ENCODE peak calls at places on chromosomes 7 and 10, in eight cellular contexts. One of them, this sample, is unnamed.

GRCh38 chr7:2123360-2123759 is 109.4 kb downstream of the MAD1L1 start:
- DNase-seq in M059J: no peak
- DNase-seq in fibroblast of lung: no peak
- DNase-seq in stimulated activated CD4-positive, alpha-beta T cell treated with anti-CD3 and anti-CD28 coated beads, Interleukin-1b, Interleukin-23, amount 100 ng/mL, for 4 hours: no peak
- DNase-seq in HCT116: no peak
- DNase-seq in EL: no peak
- DNase-seq in C1 segment of cervical spinal cord: no peak
- DNase-seq in small intestine: peak; percentile 13
- DNase-seq in this sample: no peak

GRCh38 chr7:73830872-73831655 is at the start of gene CLDN4:
- DNase-seq in C1 segment of cervical spinal cord: no peak
- DNase-seq in fibroblast of lung: no peak
- DNase-seq in HCT116: peak; percentile 93
- DNase-seq in small intestine: peak; percentile 99
- DNase-seq in stimulated activated CD4-positive, alpha-beta T cell treated with anti-CD3 and anti-CD28 coated beads, Interleukin-1b, Interleukin-23, amount 100 ng/mL, for 4 hours: no peak
- DNase-seq in EL: no peak
- DNase-seq in M059J: no peak
- DNase-seq in this sample: peak; percentile 91

GRCh38 chr10:11175823-11176243 is 158.2 kb downstream of the CELF2 start:
- DNase-seq in EL: no peak
- DNase-seq in HCT116: no peak
- DNase-seq in stimulated activated CD4-positive, alpha-beta T cell treated with anti-CD3 and anti-CD28 coated beads, Interleukin-1b, Interleukin-23, amount 100 ng/mL, for 4 hours: no peak
- DNase-seq in small intestine: peak; percentile 23
- DNase-seq in M059J: no peak
- DNase-seq in fibroblast of lung: no peak
- DNase-seq in C1 segment of cervical spinal cord: no peak
- DNase-seq in this sample: no peak

GRCh38 chr10:22700489-22700888 is 13.9 kb downstream of the PIP4K2A start:
- DNase-seq in small intestine: no peak
- DNase-seq in HCT116: no peak
- DNase-seq in fibroblast of lung: no peak
- DNase-seq in M059J: no peak
- DNase-seq in EL: no peak
- DNase-seq in C1 segment of cervical spinal cord: no peak
- DNase-seq in stimulated activated CD4-positive, alpha-beta T cell treated with anti-CD3 and anti-CD28 coated beads, Interleukin-1b, Interleukin-23, amount 100 ng/mL, for 4 hours: no peak
- DNase-seq in this sample: no peak

GRCh38 chr10:104441601-104442000 is 88.0 kb downstream of the CFAP58 start:
- DNase-seq in M059J: peak; percentile 96
- DNase-seq in fibroblast of lung: peak; percentile 99
- DNase-seq in small intestine: no peak
- DNase-seq in C1 segment of cervical spinal cord: no peak
- DNase-seq in stimulated activated CD4-positive, alpha-beta T cell treated with anti-CD3 and anti-CD28 coated beads, Interleukin-1b, Interleukin-23, amount 100 ng/mL, for 4 hours: no peak
- DNase-seq in EL: peak; percentile 95
- DNase-seq in HCT116: no peak
- DNase-seq in this sample: peak; percentile 80

GRCh38 chr10:6212266-6212640 is 9.5 kb downstream of the PFKFB3 start:
- DNase-seq in M059J: no peak
- DNase-seq in EL: no peak
- DNase-seq in stimulated activated CD4-positive, alpha-beta T cell treated with anti-CD3 and anti-CD28 coated beads, Interleukin-1b, Interleukin-23, amount 100 ng/mL, for 4 hours: no peak
- DNase-seq in HCT116: no peak
- DNase-seq in fibroblast of lung: no peak
- DNase-seq in small intestine: no peak
- DNase-seq in C1 segment of cervical spinal cord: no peak
- DNase-seq in this sample: no peak

GRCh38 chr7:156985101-156985967 is 25.1 kb downstream of the MNX1 start:
- DNase-seq in small intestine: no peak
- DNase-seq in EL: no peak
- DNase-seq in C1 segment of cervical spinal cord: no peak
- DNase-seq in fibroblast of lung: no peak
- DNase-seq in HCT116: no peak
- DNase-seq in M059J: no peak
- DNase-seq in stimulated activated CD4-positive, alpha-beta T cell treated with anti-CD3 and anti-CD28 coated beads, Interleukin-1b, Interleukin-23, amount 100 ng/mL, for 4 hours: no peak
- DNase-seq in this sample: no peak

GRCh38 chr7:75847707-75848106 is 31.1 kb upstream of the RHBDD2 start:
- DNase-seq in small intestine: no peak
- DNase-seq in EL: no peak
- DNase-seq in fibroblast of lung: no peak
- DNase-seq in C1 segment of cervical spinal cord: no peak
- DNase-seq in stimulated activated CD4-positive, alpha-beta T cell treated with anti-CD3 and anti-CD28 coated beads, Interleukin-1b, Interleukin-23, amount 100 ng/mL, for 4 hours: no peak
- DNase-seq in HCT116: no peak
- DNase-seq in M059J: no peak
- DNase-seq in this sample: no peak

GRCh38 chr10:86399514-86399878 is 32.9 kb upstream of the GRID1 start:
- DNase-seq in fibroblast of lung: no peak
- DNase-seq in C1 segment of cervical spinal cord: no peak
- DNase-seq in small intestine: no peak
- DNase-seq in stimulated activated CD4-positive, alpha-beta T cell treated with anti-CD3 and anti-CD28 coated beads, Interleukin-1b, Interleukin-23, amount 100 ng/mL, for 4 hours: no peak
- DNase-seq in M059J: no peak
- DNase-seq in HCT116: no peak
- DNase-seq in EL: no peak
- DNase-seq in this sample: no peak

GRCh38 chr10:88337134-88337533 is 246.0 kb downstream of the RNLS start:
- DNase-seq in small intestine: no peak
- DNase-seq in HCT116: no peak
- DNase-seq in C1 segment of cervical spinal cord: no peak
- DNase-seq in fibroblast of lung: no peak
- DNase-seq in M059J: no peak
- DNase-seq in stimulated activated CD4-positive, alpha-beta T cell treated with anti-CD3 and anti-CD28 coated beads, Interleukin-1b, Interleukin-23, amount 100 ng/mL, for 4 hours: no peak
- DNase-seq in EL: no peak
- DNase-seq in this sample: no peak

GRCh38 chr10:25875555-25876165 is 58.4 kb upstream of the MYO3A start:
- DNase-seq in EL: peak; percentile 58
- DNase-seq in C1 segment of cervical spinal cord: no peak
- DNase-seq in small intestine: peak; percentile 67
- DNase-seq in M059J: peak; percentile 59
- DNase-seq in fibroblast of lung: peak; percentile 55
- DNase-seq in stimulated activated CD4-positive, alpha-beta T cell treated with anti-CD3 and anti-CD28 coated beads, Interleukin-1b, Interleukin-23, amount 100 ng/mL, for 4 hours: peak; percentile 53
- DNase-seq in HCT116: peak; percentile 57
- DNase-seq in this sample: peak; percentile 73

GRCh38 chr7:48188776-48189520 is 17.7 kb downstream of the ABCA13 start:
- DNase-seq in fibroblast of lung: peak; percentile 64
- DNase-seq in EL: no peak
- DNase-seq in M059J: no peak
- DNase-seq in HCT116: no peak
- DNase-seq in small intestine: no peak
- DNase-seq in stimulated activated CD4-positive, alpha-beta T cell treated with anti-CD3 and anti-CD28 coated beads, Interleukin-1b, Interleukin-23, amount 100 ng/mL, for 4 hours: no peak
- DNase-seq in C1 segment of cervical spinal cord: no peak
- DNase-seq in this sample: no peak

GRCh38 chr10:81116201-81116600 is 578.5 kb downstream of the SH2D4B start:
- DNase-seq in stimulated activated CD4-positive, alpha-beta T cell treated with anti-CD3 and anti-CD28 coated beads, Interleukin-1b, Interleukin-23, amount 100 ng/mL, for 4 hours: no peak
- DNase-seq in C1 segment of cervical spinal cord: no peak
- DNase-seq in M059J: peak; percentile 28
- DNase-seq in EL: no peak
- DNase-seq in fibroblast of lung: no peak
- DNase-seq in HCT116: no peak
- DNase-seq in small intestine: no peak
- DNase-seq in this sample: peak; percentile 36

GRCh38 chr10:133144771-133145170 is 15.2 kb upstream of the KNDC1 start:
- DNase-seq in fibroblast of lung: no peak
- DNase-seq in HCT116: no peak
- DNase-seq in stimulated activated CD4-positive, alpha-beta T cell treated with anti-CD3 and anti-CD28 coated beads, Interleukin-1b, Interleukin-23, amount 100 ng/mL, for 4 hours: no peak
- DNase-seq in small intestine: no peak
- DNase-seq in M059J: no peak
- DNase-seq in EL: no peak
- DNase-seq in C1 segment of cervical spinal cord: no peak
- DNase-seq in this sample: no peak

GRCh38 chr10:124168991-124169826 is 75.8 kb upstream of the CHST15 start:
- DNase-seq in EL: no peak
- DNase-seq in C1 segment of cervical spinal cord: no peak
- DNase-seq in small intestine: no peak
- DNase-seq in stimulated activated CD4-positive, alpha-beta T cell treated with anti-CD3 and anti-CD28 coated beads, Interleukin-1b, Interleukin-23, amount 100 ng/mL, for 4 hours: no peak
- DNase-seq in M059J: no peak
- DNase-seq in fibroblast of lung: no peak
- DNase-seq in HCT116: no peak
- DNase-seq in this sample: no peak

GRCh38 chr7:29639887-29640600 is 76.4 kb downstream of the PRR15 start:
- DNase-seq in C1 segment of cervical spinal cord: no peak
- DNase-seq in EL: no peak
- DNase-seq in HCT116: no peak
- DNase-seq in M059J: no peak
- DNase-seq in fibroblast of lung: no peak
- DNase-seq in small intestine: no peak
- DNase-seq in stimulated activated CD4-positive, alpha-beta T cell treated with anti-CD3 and anti-CD28 coated beads, Interleukin-1b, Interleukin-23, amount 100 ng/mL, for 4 hours: no peak
- DNase-seq in this sample: peak; percentile 19

GRCh38 chr7:158348446-158348845 is 239.2 kb downstream of the PTPRN2 start:
- DNase-seq in small intestine: no peak
- DNase-seq in fibroblast of lung: no peak
- DNase-seq in M059J: no peak
- DNase-seq in stimulated activated CD4-positive, alpha-beta T cell treated with anti-CD3 and anti-CD28 coated beads, Interleukin-1b, Interleukin-23, amount 100 ng/mL, for 4 hours: no peak
- DNase-seq in HCT116: no peak
- DNase-seq in EL: no peak
- DNase-seq in C1 segment of cervical spinal cord: no peak
- DNase-seq in this sample: no peak

GRCh38 chr7:77729574-77730348 is 33.5 kb downstream of the RSBN1L start:
- DNase-seq in C1 segment of cervical spinal cord: no peak
- DNase-seq in fibroblast of lung: peak; percentile 43
- DNase-seq in M059J: no peak
- DNase-seq in stimulated activated CD4-positive, alpha-beta T cell treated with anti-CD3 and anti-CD28 coated beads, Interleukin-1b, Interleukin-23, amount 100 ng/mL, for 4 hours: no peak
- DNase-seq in small intestine: no peak
- DNase-seq in EL: peak; percentile 12
- DNase-seq in HCT116: no peak
- DNase-seq in this sample: no peak

GRCh38 chr7:127258111-127258510 is 5.4 kb upstream of the GRM8 start:
- DNase-seq in small intestine: no peak
- DNase-seq in stimulated activated CD4-positive, alpha-beta T cell treated with anti-CD3 and anti-CD28 coated beads, Interleukin-1b, Interleukin-23, amount 100 ng/mL, for 4 hours: no peak
- DNase-seq in EL: no peak
- DNase-seq in fibroblast of lung: no peak
- DNase-seq in M059J: no peak
- DNase-seq in HCT116: no peak
- DNase-seq in C1 segment of cervical spinal cord: no peak
- DNase-seq in this sample: no peak

GRCh38 chr10:98417481-98417959 is 2.5 kb upstream of the PYROXD2 start:
- DNase-seq in M059J: no peak
- DNase-seq in small intestine: no peak
- DNase-seq in HCT116: no peak
- DNase-seq in C1 segment of cervical spinal cord: no peak
- DNase-seq in EL: no peak
- DNase-seq in stimulated activated CD4-positive, alpha-beta T cell treated with anti-CD3 and anti-CD28 coated beads, Interleukin-1b, Interleukin-23, amount 100 ng/mL, for 4 hours: no peak
- DNase-seq in fibroblast of lung: no peak
- DNase-seq in this sample: no peak

GRCh38 chr7:148712610-148713330 is 14.1 kb downstream of the CUL1 start:
- DNase-seq in C1 segment of cervical spinal cord: no peak
- DNase-seq in M059J: no peak
- DNase-seq in stimulated activated CD4-positive, alpha-beta T cell treated with anti-CD3 and anti-CD28 coated beads, Interleukin-1b, Interleukin-23, amount 100 ng/mL, for 4 hours: no peak
- DNase-seq in small intestine: no peak
- DNase-seq in EL: no peak
- DNase-seq in HCT116: no peak
- DNase-seq in fibroblast of lung: peak; percentile 52
- DNase-seq in this sample: peak; percentile 38

GRCh38 chr10:3783313-3783689 is 1.7 kb downstream of the KLF6 start:
- DNase-seq in small intestine: peak; percentile 60
- DNase-seq in EL: peak; percentile 86
- DNase-seq in HCT116: no peak
- DNase-seq in C1 segment of cervical spinal cord: peak; percentile 77
- DNase-seq in M059J: peak; percentile 68
- DNase-seq in fibroblast of lung: peak; percentile 84
- DNase-seq in stimulated activated CD4-positive, alpha-beta T cell treated with anti-CD3 and anti-CD28 coated beads, Interleukin-1b, Interleukin-23, amount 100 ng/mL, for 4 hours: peak; percentile 59
- DNase-seq in this sample: peak; percentile 44

GRCh38 chr7:44965937-44966730 is 12.7 kb downstream of the MYO1G start:
- DNase-seq in small intestine: no peak
- DNase-seq in EL: no peak
- DNase-seq in C1 segment of cervical spinal cord: no peak
- DNase-seq in stimulated activated CD4-positive, alpha-beta T cell treated with anti-CD3 and anti-CD28 coated beads, Interleukin-1b, Interleukin-23, amount 100 ng/mL, for 4 hours: no peak
- DNase-seq in M059J: no peak
- DNase-seq in HCT116: no peak
- DNase-seq in fibroblast of lung: no peak
- DNase-seq in this sample: no peak

GRCh38 chr7:121397832-121398231 is 1.7 kb upstream of the FAM3C start:
- DNase-seq in fibroblast of lung: no peak
- DNase-seq in M059J: no peak
- DNase-seq in stimulated activated CD4-positive, alpha-beta T cell treated with anti-CD3 and anti-CD28 coated beads, Interleukin-1b, Interleukin-23, amount 100 ng/mL, for 4 hours: no peak
- DNase-seq in small intestine: peak; percentile 80
- DNase-seq in EL: no peak
- DNase-seq in C1 segment of cervical spinal cord: no peak
- DNase-seq in HCT116: no peak
- DNase-seq in this sample: no peak

GRCh38 chr10:95303535-95303934 is 12.7 kb upstream of the PDLIM1 start:
- DNase-seq in HCT116: no peak
- DNase-seq in C1 segment of cervical spinal cord: no peak
- DNase-seq in stimulated activated CD4-positive, alpha-beta T cell treated with anti-CD3 and anti-CD28 coated beads, Interleukin-1b, Interleukin-23, amount 100 ng/mL, for 4 hours: no peak
- DNase-seq in small intestine: no peak
- DNase-seq in EL: peak; percentile 30
- DNase-seq in fibroblast of lung: peak; percentile 49
- DNase-seq in M059J: no peak
- DNase-seq in this sample: no peak

GRCh38 chr10:55500931-55501559 is 700.0 kb upstream of the PCDH15 start:
- DNase-seq in EL: no peak
- DNase-seq in C1 segment of cervical spinal cord: no peak
- DNase-seq in fibroblast of lung: peak; percentile 21
- DNase-seq in M059J: peak; percentile 1
- DNase-seq in HCT116: no peak
- DNase-seq in stimulated activated CD4-positive, alpha-beta T cell treated with anti-CD3 and anti-CD28 coated beads, Interleukin-1b, Interleukin-23, amount 100 ng/mL, for 4 hours: no peak
- DNase-seq in small intestine: peak; percentile 31
- DNase-seq in this sample: peak; percentile 55

GRCh38 chr7:1403844-1404404 is 55.3 kb downstream of the MICALL2 start:
- DNase-seq in M059J: peak; percentile 73
- DNase-seq in C1 segment of cervical spinal cord: no peak
- DNase-seq in HCT116: no peak
- DNase-seq in EL: peak; percentile 54
- DNase-seq in stimulated activated CD4-positive, alpha-beta T cell treated with anti-CD3 and anti-CD28 coated beads, Interleukin-1b, Interleukin-23, amount 100 ng/mL, for 4 hours: no peak
- DNase-seq in fibroblast of lung: peak; percentile 76
- DNase-seq in small intestine: no peak
- DNase-seq in this sample: no peak

GRCh38 chr7:88254721-88255120 is 34.9 kb upstream of the SRI start:
- DNase-seq in EL: peak; percentile 72
- DNase-seq in small intestine: no peak
- DNase-seq in M059J: peak; percentile 85
- DNase-seq in C1 segment of cervical spinal cord: no peak
- DNase-seq in stimulated activated CD4-positive, alpha-beta T cell treated with anti-CD3 and anti-CD28 coated beads, Interleukin-1b, Interleukin-23, amount 100 ng/mL, for 4 hours: no peak
- DNase-seq in fibroblast of lung: peak; percentile 43
- DNase-seq in HCT116: peak; percentile 36
- DNase-seq in this sample: peak; percentile 98

GRCh38 chr7:28551311-28551710 is 139.0 kb downstream of the CREB5 start:
- DNase-seq in C1 segment of cervical spinal cord: no peak
- DNase-seq in fibroblast of lung: peak; percentile 82
- DNase-seq in M059J: no peak
- DNase-seq in stimulated activated CD4-positive, alpha-beta T cell treated with anti-CD3 and anti-CD28 coated beads, Interleukin-1b, Interleukin-23, amount 100 ng/mL, for 4 hours: no peak
- DNase-seq in EL: no peak
- DNase-seq in small intestine: no peak
- DNase-seq in HCT116: no peak
- DNase-seq in this sample: no peak

GRCh38 chr10:130836344-130836743 is 475.2 kb downstream of the TCERG1L start:
- DNase-seq in stimulated activated CD4-positive, alpha-beta T cell treated with anti-CD3 and anti-CD28 coated beads, Interleukin-1b, Interleukin-23, amount 100 ng/mL, for 4 hours: no peak
- DNase-seq in C1 segment of cervical spinal cord: no peak
- DNase-seq in fibroblast of lung: no peak
- DNase-seq in HCT116: no peak
- DNase-seq in small intestine: no peak
- DNase-seq in M059J: no peak
- DNase-seq in EL: no peak
- DNase-seq in this sample: no peak

GRCh38 chr7:66013938-66014337 is 31.9 kb upstream of the GUSB start:
- DNase-seq in M059J: peak; percentile 60
- DNase-seq in HCT116: peak; percentile 26
- DNase-seq in EL: peak; percentile 30
- DNase-seq in C1 segment of cervical spinal cord: no peak
- DNase-seq in small intestine: peak; percentile 37
- DNase-seq in fibroblast of lung: peak; percentile 50
- DNase-seq in stimulated activated CD4-positive, alpha-beta T cell treated with anti-CD3 and anti-CD28 coated beads, Interleukin-1b, Interleukin-23, amount 100 ng/mL, for 4 hours: no peak
- DNase-seq in this sample: peak; percentile 30